ENCODE peak calls at places on chromosomes 3 and 15, in five cellular contexts. S, H, E, C and A are unnamed samples.

GRCh38 chr15:67510597-67511225 is 10.2 kb upstream of the C15orf61 start:
- DNase-seq in H (no peak), C (no peak), E (no peak), S (no peak), A (no peak)

GRCh38 chr15:73965730-73966103 is 26.4 kb downstream of the STOML1 start:
- DNase-seq in E (no peak), C (no peak), S (peak), H (no peak), A (no peak)

GRCh38 chr3:55128201-55128870 is 200.5 kb upstream of the LRTM1 start:
- DNase-seq in S (no peak), C (no peak), E (no peak), H (no peak), A (no peak)

GRCh38 chr3:135148431-135148830 is 353.4 kb downstream of the EPHB1 start:
- DNase-seq in C (no peak), H (no peak), S (no peak), E (no peak), A (no peak)

GRCh38 chr3:11288021-11288491 is 15.9 kb downstream of the ATG7 start:
- DNase-seq in C (no peak), H (no peak), E (no peak), S (peak), A (no peak)

GRCh38 chr3:4504340-4505261 is 11.5 kb downstream of the ITPR1 start:
- DNase-seq in S (peak), C (no peak), H (no peak), E (no peak), A (no peak)

GRCh38 chr15:85858586-85859375 is 64.1 kb upstream of the KLHL25 start:
- DNase-seq in C (peak), S (peak), H (peak), E (no peak), A (peak)

GRCh38 chr3:99559196-99559595 is 79.2 kb upstream of the COL8A1 start:
- DNase-seq in H (no peak), E (no peak), S (no peak), C (no peak), A (no peak)

GRCh38 chr15:94887406-94887805 is 656.0 kb downstream of the MCTP2 start:
- DNase-seq in E (no peak), H (no peak), S (no peak), C (no peak), A (no peak)

GRCh38 chr3:123039178-123039577 is 11.6 kb upstream of the SEMA5B start:
- DNase-seq in E (no peak), S (no peak), H (no peak), C (no peak), A (no peak)

GRCh38 chr3:23959147-23959900 is 14.2 kb downstream of the NR1D2 start:
- DNase-seq in S (no peak), E (no peak), H (no peak), C (no peak), A (no peak)

GRCh38 chr3:122992628-122993570 is 34.7 kb downstream of the SEMA5B start:
- DNase-seq in C (peak), E (no peak), S (no peak), H (no peak), A (peak)

GRCh38 chr3:37661615-37662306 is 199.9 kb upstream of the CTDSPL start:
- DNase-seq in S (no peak), C (no peak), H (no peak), E (no peak), A (no peak)

GRCh38 chr15:66294932-66295235 is 1.5 kb downstream of the DIS3L start:
- DNase-seq in E (no peak), H (no peak), S (no peak), C (no peak), A (no peak)

GRCh38 chr3:134060561-134061385 is 31.0 kb upstream of the SLCO2A1 start:
- DNase-seq in C (no peak), S (no peak), E (no peak), H (no peak), A (no peak)

GRCh38 chr3:124784686-124785382 is 54.6 kb downstream of the UMPS start:
- DNase-seq in H (no peak), S (no peak), C (no peak), E (no peak), A (no peak)

GRCh38 chr15:92005154-92005553 is 151.6 kb downstream of the SLCO3A1 start:
- DNase-seq in C (no peak), H (no peak), S (no peak), E (no peak), A (no peak)

GRCh38 chr3:72489916-72490315 is 358.3 kb downstream of the SHQ1 start:
- DNase-seq in E (no peak), H (no peak), S (no peak), C (no peak), A (no peak)

GRCh38 chr3:46705751-46706572 is 4.8 kb downstream of the TMIE start:
- DNase-seq in C (no peak), S (no peak), E (no peak), H (no peak), A (no peak)

GRCh38 chr3:22450785-22451400 is 699.9 kb upstream of the ZNF385D start:
- DNase-seq in C (no peak), S (no peak), H (no peak), E (no peak), A (no peak)